ENCODE peak calls at places on chromosomes 3 and 15, in ten cellular contexts. H is H1, O is sigmoid colon, X is A549, D is stomach, C is suprapubic skin, I is ovary, J is SK-N-SH, Y is upper lobe of left lung, S is transverse colon. P is an unnamed sample. For H3K4me1, the result is how much of the 10 kb centered on the place peaks cover.

GRCh38 chr3:65888980-65889706 is 149.6 kb downstream of the MAGI1 start:
- DNase-seq in H (no peak), O (no peak), X (peak), D (no peak), C (no peak), I (no peak), J (no peak), Y (no peak), S (no peak), P (peak)

GRCh38 chr15:73321496-73322344 is 47.0 kb downstream of the HCN4 start:
- DNase-seq in H (no peak), O (peak), X (no peak), D (no peak), C (no peak), I (peak), J (no peak), Y (no peak), S (no peak), P (no peak)

GRCh38 chr3:98846101-98846500 is 55.4 kb downstream of the DCBLD2 start:
- DNase-seq in H (no peak), O (no peak), X (no peak), D (no peak), C (no peak), I (no peak), J (no peak), Y (no peak), S (no peak), P (no peak)

GRCh38 chr3:114452176-114452744 is 158.4 kb downstream of the TIGIT start:
- DNase-seq in H (no peak), O (no peak), X (no peak), D (no peak), C (no peak), I (no peak), J (no peak), Y (no peak), S (no peak), P (peak)

GRCh38 chr3:9754678-9755077 is 4.9 kb downstream of the OGG1 start:
- DNase-seq in H (no peak), O (no peak), X (no peak), D (no peak), C (no peak), I (no peak), J (no peak), Y (no peak), S (no peak), P (no peak)

GRCh38 chr3:120203016-120203415 is 82.0 kb downstream of the GPR156 start:
- DNase-seq in H (no peak), O (peak), X (no peak), D (no peak), C (no peak), I (peak), J (no peak), Y (peak), S (no peak), P (no peak)

GRCh38 chr3:167653750-167654149 is at the start of gene WDR49:
- DNase-seq in H (no peak), O (no peak), X (no peak), D (no peak), C (no peak), I (no peak), J (no peak), Y (no peak), S (no peak), P (no peak)

GRCh38 chr3:187288176-187288893 is 3.2 kb downstream of the MASP1 start:
- DNase-seq in H (no peak), O (no peak), X (no peak), D (no peak), C (no peak), I (no peak), J (no peak), Y (peak), S (no peak), P (no peak)

GRCh38 chr3:170467560-170467959 is 48.9 kb downstream of the CLDN11 start:
- DNase-seq in H (peak), O (no peak), X (no peak), D (no peak), C (no peak), I (no peak), J (no peak), Y (no peak), S (no peak), P (no peak)

GRCh38 chr3:193819117-193819978 is 226.3 kb downstream of the OPA1 start:
- DNase-seq in H (no peak), O (no peak), X (no peak), D (no peak), C (peak), I (no peak), J (no peak), Y (no peak), S (no peak), P (no peak)

GRCh38 chr15:33282226-33283020 is 28.3 kb upstream of the RYR3 start:
- DNase-seq in H (no peak), O (no peak), X (no peak), D (no peak), C (no peak), I (no peak), J (no peak), Y (no peak), S (no peak), P (no peak)

GRCh38 chr3:4835616-4836043 is 143.6 kb upstream of the BHLHE40 start:
- DNase-seq in H (no peak), O (no peak), X (no peak), D (no peak), C (no peak), I (no peak), J (no peak), Y (no peak), S (no peak), P (no peak)

GRCh38 chr3:65919841-65920240 is 118.9 kb downstream of the MAGI1 start:
- DNase-seq in H (no peak), O (no peak), X (no peak), D (no peak), C (no peak), I (no peak), J (no peak), Y (no peak), S (no peak), P (no peak)

GRCh38 chr3:128378631-128379347 is 87.9 kb downstream of the DNAJB8 start:
- DNase-seq in H (no peak), O (peak), X (no peak), D (no peak), C (no peak), I (no peak), J (no peak), Y (peak), S (no peak), P (no peak)

GRCh38 chr3:89098964-89099585 is 8.3 kb upstream of the EPHA3 start:
- DNase-seq in H (peak), O (no peak), X (peak), D (peak), C (no peak), I (no peak), J (peak), Y (peak), S (peak), P (peak)

GRCh38 chr15:49380912-49381311 is 42.1 kb upstream of the FGF7 start:
- DNase-seq in H (no peak), O (no peak), X (no peak), D (no peak), C (no peak), I (no peak), J (no peak), Y (no peak), S (no peak), P (no peak)

GRCh38 chr15:86375733-86376132 is 296.1 kb downstream of the AGBL1 start:
- DNase-seq in H (no peak), O (no peak), X (no peak), D (no peak), C (no peak), I (no peak), J (no peak), Y (no peak), S (no peak), P (no peak)

GRCh38 chr3:39226106-39226741 is 33.8 kb upstream of the XIRP1 start:
- DNase-seq in H (no peak), O (no peak), X (no peak), D (no peak), C (no peak), I (no peak), J (no peak), Y (no peak), S (no peak), P (no peak)

GRCh38 chr3:42055291-42055690 is 35.9 kb upstream of the TRAK1 start:
- DNase-seq in H (no peak), O (no peak), X (no peak), D (no peak), C (no peak), I (no peak), J (no peak), Y (no peak), S (no peak), P (no peak)

GRCh38 chr3:137642305-137642704 is 121.8 kb upstream of the SOX14 start:
- DNase-seq in H (no peak), O (no peak), X (no peak), D (no peak), C (no peak), I (no peak), J (no peak), Y (no peak), S (no peak), P (no peak)
- H3K4me1 ChIP-seq in H (under half), O (under half), X (under half), D (under half), C (under half), I (under half), J (under half), Y (under half), S (under half), P (under half)

DNA sequence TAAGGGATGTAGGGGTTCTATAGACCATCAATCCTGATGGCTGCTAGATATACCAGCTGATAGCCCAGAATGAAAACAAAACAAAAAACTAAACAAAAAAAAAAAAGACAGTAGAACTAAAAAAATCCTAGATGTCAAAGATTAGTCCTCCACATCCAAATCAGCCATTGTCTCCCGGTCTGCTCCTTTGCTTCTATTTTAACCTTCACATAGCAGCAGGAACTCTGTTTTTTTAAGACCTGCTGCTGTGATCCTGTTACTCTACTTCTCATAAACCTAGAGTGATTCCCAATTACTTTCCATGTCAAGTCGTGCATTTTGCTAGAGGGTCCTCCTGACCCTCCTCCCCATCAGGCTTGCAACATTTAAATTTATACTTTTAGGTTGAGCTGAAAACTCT is 2.5 kb downstream of the IFT122 start:
- DNase-seq in H (no peak), O (no peak), X (no peak), D (no peak), C (no peak), I (no peak), J (no peak), Y (no peak), S (no peak), P (no peak)
- TF ChIP-seq EP300 in H (no peak), O (no peak), X (no peak), D (no peak), C (no peak), I (no peak), J (no peak), Y (no peak), S (no peak), P (no peak)

GRCh38 chr15:77768107-77768506 is 135.4 kb upstream of the LINGO1 start:
- DNase-seq in H (no peak), O (no peak), X (no peak), D (no peak), C (no peak), I (no peak), J (no peak), Y (no peak), S (no peak), P (no peak)

GRCh38 chr15:77759896-77760592 is 127.3 kb upstream of the LINGO1 start:
- DNase-seq in H (no peak), O (no peak), X (no peak), D (no peak), C (no peak), I (no peak), J (peak), Y (no peak), S (no peak), P (no peak)

GRCh38 chr15:77769700-77770099 is 137.0 kb upstream of the LINGO1 start:
- DNase-seq in H (no peak), O (no peak), X (no peak), D (no peak), C (no peak), I (no peak), J (no peak), Y (no peak), S (no peak), P (no peak)

GRCh38 chr15:77762747-77763146 is 130.0 kb upstream of the LINGO1 start:
- DNase-seq in H (no peak), O (no peak), X (no peak), D (no peak), C (no peak), I (no peak), J (no peak), Y (no peak), S (no peak), P (no peak)

DNA sequence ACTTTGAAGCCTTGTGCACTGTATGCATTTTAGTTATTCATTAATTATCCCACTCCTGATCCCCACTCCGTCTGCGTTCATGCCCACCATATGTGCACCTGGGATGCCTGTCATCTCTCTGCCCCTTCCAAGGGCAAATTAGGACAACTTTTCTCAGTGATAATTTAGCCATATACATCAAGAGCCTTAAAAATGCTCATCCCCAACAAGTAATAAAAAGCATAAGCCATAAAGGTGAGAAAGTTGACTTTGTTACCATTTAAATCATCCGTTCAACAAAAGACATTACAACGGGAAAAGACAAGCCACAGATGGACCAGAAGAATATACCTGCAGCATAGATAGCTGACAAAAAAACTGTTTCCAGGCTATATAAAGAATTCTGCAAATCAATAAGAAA is 131.4 kb upstream of the LINGO1 start:
- DNase-seq in H (no peak), O (no peak), X (no peak), D (no peak), C (no peak), I (no peak), J (no peak), Y (no peak), S (no peak), P (no peak)
- TF ChIP-seq CTCF in H (no peak), O (no peak), X (no peak), D (no peak), C (no peak), I (no peak), J (no peak), Y (no peak), S (no peak), P (no peak)

GRCh38 chr3:45608885-45609284 is 14.3 kb downstream of the LIMD1 start:
- DNase-seq in H (no peak), O (no peak), X (no peak), D (peak), C (no peak), I (no peak), J (no peak), Y (no peak), S (no peak), P (no peak)
- H3K4me1 ChIP-seq in H (under half), O (under half), X (half or more), D (under half), C (half or more), I (under half), J (under half), Y (half or more), S (under half), P (under half)

DNA sequence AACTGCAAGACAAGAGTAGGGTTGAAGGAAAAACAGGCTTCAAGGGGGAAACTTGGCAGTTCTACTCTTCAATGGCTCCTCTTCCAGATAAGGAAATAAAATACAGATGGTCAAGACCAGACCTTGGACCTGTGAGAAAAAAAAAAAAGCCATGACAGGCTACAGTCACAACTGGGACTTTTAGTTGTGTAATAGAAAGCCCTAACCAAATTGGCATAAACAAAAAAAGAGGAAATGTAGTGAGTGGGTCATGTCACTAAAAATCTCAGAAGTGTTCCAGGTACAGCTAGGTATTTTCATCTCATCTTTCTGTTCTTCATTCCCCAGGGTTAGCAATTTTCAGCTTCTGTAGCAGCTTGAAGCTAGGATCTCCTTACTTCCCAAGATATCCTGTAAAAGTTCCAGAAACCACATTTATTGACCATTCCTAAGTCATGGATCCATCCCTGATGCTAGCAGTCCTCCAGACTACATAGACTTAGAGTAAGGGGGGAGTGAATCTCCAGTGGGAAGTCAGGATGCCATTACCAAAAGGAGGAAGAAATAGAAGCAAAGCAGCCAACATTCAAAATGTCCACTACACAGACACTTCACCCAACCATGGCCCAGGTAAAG is 61.0 kb upstream of the CSTA start:
- DNase-seq in H (no peak), O (no peak), X (no peak), D (no peak), C (no peak), I (no peak), J (no peak), Y (no peak), S (no peak), P (no peak)
- TF ChIP-seq EP300 in H (no peak), O (no peak), X (no peak), D (no peak), C (no peak), I (no peak), J (no peak), Y (no peak), S (no peak), P (no peak)

GRCh38 chr3:54347933-54348332 is 225.6 kb downstream of the CACNA2D3 start:
- DNase-seq in H (no peak), O (no peak), X (no peak), D (no peak), C (no peak), I (no peak), J (no peak), Y (no peak), S (no peak), P (no peak)

GRCh38 chr3:54344601-54345216 is 222.4 kb downstream of the CACNA2D3 start:
- DNase-seq in H (no peak), O (no peak), X (no peak), D (no peak), C (no peak), I (no peak), J (no peak), Y (no peak), S (no peak), P (no peak)

GRCh38 chr3:54345976-54346375 is 223.6 kb downstream of the CACNA2D3 start:
- DNase-seq in H (no peak), O (no peak), X (no peak), D (no peak), C (no peak), I (no peak), J (no peak), Y (no peak), S (no peak), P (no peak)

GRCh38 chr3:54353547-54354339 is 231.4 kb downstream of the CACNA2D3 start:
- DNase-seq in H (no peak), O (no peak), X (no peak), D (no peak), C (no peak), I (peak), J (no peak), Y (no peak), S (no peak), P (no peak)

DNA sequence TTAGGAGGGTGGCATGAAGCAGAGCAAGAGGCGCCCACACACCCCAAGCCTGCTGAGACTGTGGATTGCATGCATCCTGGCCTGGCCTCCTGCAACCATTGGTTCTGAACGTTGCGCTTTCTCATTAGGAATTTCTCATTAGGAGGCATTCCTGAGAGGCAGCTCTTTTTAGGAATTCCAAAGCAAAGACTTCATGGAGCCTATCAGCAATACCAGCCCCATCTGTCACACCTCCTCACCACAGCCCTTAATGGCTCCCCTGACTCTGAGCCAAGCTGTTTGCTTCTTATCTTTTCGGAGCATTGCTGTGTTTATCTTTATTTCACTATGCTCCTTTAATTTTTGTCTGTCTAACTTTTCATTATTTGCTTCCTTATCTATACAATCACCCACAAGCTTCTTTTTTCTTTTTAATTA is 226.9 kb downstream of the CACNA2D3 start:
- DNase-seq in H (no peak), O (no peak), X (no peak), D (no peak), C (no peak), I (no peak), J (peak), Y (no peak), S (no peak), P (no peak)
- TF ChIP-seq CTCF in H (no peak), O (no peak), X (no peak), D (no peak), C (no peak), I (no peak), J (no peak), Y (no peak), S (no peak), P (no peak)